ENCODE peak calls at places on chromosomes 7 and 10, in five cellular contexts. One of them, this sample, is unnamed.

GRCh38 chr10:22593644-22594043 is 120.7 kb downstream of the PIP4K2A start:
- DNase-seq in GM04503: no peak
- DNase-seq in dorsolateral prefrontal cortex: no peak
- DNase-seq in activated CD4-positive, alpha-beta T cell treated with anti-CD3 and anti-CD28 coated beads, Interleukin-2, amount 10 ng/mL, durations not matched to agents 7 days and 5 days: no peak
- DNase-seq in astrocyte of the spinal cord: no peak
- DNase-seq in this sample: no peak

GRCh38 chr7:101678713-101679112 is 49.6 kb upstream of the MYL10 start:
- DNase-seq in activated CD4-positive, alpha-beta T cell treated with anti-CD3 and anti-CD28 coated beads, Interleukin-2, amount 10 ng/mL, durations not matched to agents 7 days and 5 days: no peak
- DNase-seq in astrocyte of the spinal cord: peak; percentile 62
- DNase-seq in dorsolateral prefrontal cortex: no peak
- DNase-seq in GM04503: peak; percentile 63
- DNase-seq in this sample: no peak

GRCh38 chr7:22561356-22561755 is 61.4 kb upstream of the STEAP1B start:
- DNase-seq in dorsolateral prefrontal cortex: no peak
- DNase-seq in GM04503: peak; percentile 98
- DNase-seq in astrocyte of the spinal cord: peak; percentile 100
- DNase-seq in activated CD4-positive, alpha-beta T cell treated with anti-CD3 and anti-CD28 coated beads, Interleukin-2, amount 10 ng/mL, durations not matched to agents 7 days and 5 days: no peak
- DNase-seq in this sample: peak; percentile 72

GRCh38 chr7:117219485-117219884 is 103.4 kb downstream of the WNT2 start:
- DNase-seq in dorsolateral prefrontal cortex: no peak
- DNase-seq in activated CD4-positive, alpha-beta T cell treated with anti-CD3 and anti-CD28 coated beads, Interleukin-2, amount 10 ng/mL, durations not matched to agents 7 days and 5 days: no peak
- DNase-seq in astrocyte of the spinal cord: no peak
- DNase-seq in GM04503: no peak
- DNase-seq in this sample: no peak

GRCh38 chr10:86301971-86302370 is 64.6 kb downstream of the GRID1 start:
- DNase-seq in GM04503: no peak
- DNase-seq in dorsolateral prefrontal cortex: no peak
- DNase-seq in astrocyte of the spinal cord: no peak
- DNase-seq in activated CD4-positive, alpha-beta T cell treated with anti-CD3 and anti-CD28 coated beads, Interleukin-2, amount 10 ng/mL, durations not matched to agents 7 days and 5 days: no peak
- DNase-seq in this sample: no peak

GRCh38 chr7:74430961-74431466 is 22.7 kb upstream of the GTF2IRD1 start:
- DNase-seq in activated CD4-positive, alpha-beta T cell treated with anti-CD3 and anti-CD28 coated beads, Interleukin-2, amount 10 ng/mL, durations not matched to agents 7 days and 5 days: no peak
- DNase-seq in astrocyte of the spinal cord: no peak
- DNase-seq in dorsolateral prefrontal cortex: peak; percentile 43
- DNase-seq in GM04503: no peak
- DNase-seq in this sample: no peak

GRCh38 chr10:78212134-78212785 is 178.6 kb downstream of the RPS24 start:
- DNase-seq in activated CD4-positive, alpha-beta T cell treated with anti-CD3 and anti-CD28 coated beads, Interleukin-2, amount 10 ng/mL, durations not matched to agents 7 days and 5 days: no peak
- DNase-seq in GM04503: no peak
- DNase-seq in astrocyte of the spinal cord: no peak
- DNase-seq in dorsolateral prefrontal cortex: peak; percentile 21
- DNase-seq in this sample: no peak

GRCh38 chr7:128909605-128910568 is 622 bp downstream of the KCP start:
- DNase-seq in GM04503: no peak
- DNase-seq in activated CD4-positive, alpha-beta T cell treated with anti-CD3 and anti-CD28 coated beads, Interleukin-2, amount 10 ng/mL, durations not matched to agents 7 days and 5 days: no peak
- DNase-seq in astrocyte of the spinal cord: peak; percentile 24
- DNase-seq in dorsolateral prefrontal cortex: no peak
- DNase-seq in this sample: no peak

GRCh38 chr10:24851595-24851994 is 100.8 kb downstream of the PRTFDC1 start:
- DNase-seq in GM04503: no peak
- DNase-seq in astrocyte of the spinal cord: peak; percentile 87
- DNase-seq in dorsolateral prefrontal cortex: peak; percentile 36
- DNase-seq in activated CD4-positive, alpha-beta T cell treated with anti-CD3 and anti-CD28 coated beads, Interleukin-2, amount 10 ng/mL, durations not matched to agents 7 days and 5 days: no peak
- DNase-seq in this sample: peak; percentile 59

GRCh38 chr10:8637640-8638039 is 583.2 kb downstream of the GATA3 start:
- DNase-seq in GM04503: no peak
- DNase-seq in dorsolateral prefrontal cortex: no peak
- DNase-seq in activated CD4-positive, alpha-beta T cell treated with anti-CD3 and anti-CD28 coated beads, Interleukin-2, amount 10 ng/mL, durations not matched to agents 7 days and 5 days: no peak
- DNase-seq in astrocyte of the spinal cord: no peak
- DNase-seq in this sample: no peak

GRCh38 chr10:128286413-128287097 is 160.3 kb upstream of the MKI67 start:
- DNase-seq in activated CD4-positive, alpha-beta T cell treated with anti-CD3 and anti-CD28 coated beads, Interleukin-2, amount 10 ng/mL, durations not matched to agents 7 days and 5 days: no peak
- DNase-seq in astrocyte of the spinal cord: no peak
- DNase-seq in dorsolateral prefrontal cortex: no peak
- DNase-seq in GM04503: no peak
- DNase-seq in this sample: no peak

GRCh38 chr10:124220547-124220946 is 127.1 kb upstream of the CHST15 start:
- DNase-seq in dorsolateral prefrontal cortex: no peak
- DNase-seq in activated CD4-positive, alpha-beta T cell treated with anti-CD3 and anti-CD28 coated beads, Interleukin-2, amount 10 ng/mL, durations not matched to agents 7 days and 5 days: no peak
- DNase-seq in astrocyte of the spinal cord: no peak
- DNase-seq in GM04503: no peak
- DNase-seq in this sample: no peak

GRCh38 chr10:130808243-130808642 is 503.3 kb downstream of the TCERG1L start:
- DNase-seq in dorsolateral prefrontal cortex: no peak
- DNase-seq in GM04503: no peak
- DNase-seq in activated CD4-positive, alpha-beta T cell treated with anti-CD3 and anti-CD28 coated beads, Interleukin-2, amount 10 ng/mL, durations not matched to agents 7 days and 5 days: no peak
- DNase-seq in astrocyte of the spinal cord: no peak
- DNase-seq in this sample: no peak

GRCh38 chr7:127828843-127829502 is 177.0 kb downstream of the SND1 start:
- DNase-seq in activated CD4-positive, alpha-beta T cell treated with anti-CD3 and anti-CD28 coated beads, Interleukin-2, amount 10 ng/mL, durations not matched to agents 7 days and 5 days: no peak
- DNase-seq in GM04503: no peak
- DNase-seq in astrocyte of the spinal cord: no peak
- DNase-seq in dorsolateral prefrontal cortex: no peak
- DNase-seq in this sample: no peak

GRCh38 chr10:15419279-15419874 is 48.3 kb upstream of the FAM171A1 start:
- DNase-seq in activated CD4-positive, alpha-beta T cell treated with anti-CD3 and anti-CD28 coated beads, Interleukin-2, amount 10 ng/mL, durations not matched to agents 7 days and 5 days: peak; percentile 36
- DNase-seq in dorsolateral prefrontal cortex: peak; percentile 29
- DNase-seq in astrocyte of the spinal cord: peak; percentile 60
- DNase-seq in GM04503: no peak
- DNase-seq in this sample: no peak

This sample was measured in lower lobe of right lung.